ENCODE peak calls at places on chromosomes 3 and 15, in seven cellular contexts. One of them, this sample, is unnamed.

GRCh38 chr3:150875548-150875947 is 29.7 kb downstream of the MINDY4B start:
- DNase-seq in GM23338: no peak
- DNase-seq in GM23248: peak; percentile 18
- DNase-seq in astrocyte: no peak
- DNase-seq in neuronal stem cell: no peak
- DNase-seq in neural progenitor cell: no peak
- DNase-seq in fibroblast of lung: peak; percentile 6
- DNase-seq in this sample: no peak

GRCh38 chr15:79978694-79979519 is 7.9 kb upstream of the BCL2A1 start:
- DNase-seq in GM23338: no peak
- DNase-seq in GM23248: peak; percentile 93
- DNase-seq in astrocyte: peak; percentile 57
- DNase-seq in neuronal stem cell: no peak
- DNase-seq in neural progenitor cell: no peak
- DNase-seq in fibroblast of lung: peak; percentile 60
- DNase-seq in this sample: peak; percentile 29

GRCh38 chr3:129658156-129658843 is 51.8 kb upstream of the PLXND1 start:
- DNase-seq in GM23338: no peak
- DNase-seq in GM23248: no peak
- DNase-seq in astrocyte: no peak
- DNase-seq in neuronal stem cell: no peak
- DNase-seq in neural progenitor cell: no peak
- DNase-seq in fibroblast of lung: no peak
- DNase-seq in this sample: no peak

GRCh38 chr3:48459773-48460516 is 13.4 kb downstream of the ATRIP start:
- DNase-seq in GM23338: no peak
- DNase-seq in GM23248: no peak
- DNase-seq in astrocyte: no peak
- DNase-seq in neuronal stem cell: no peak
- DNase-seq in neural progenitor cell: no peak
- DNase-seq in fibroblast of lung: no peak
- DNase-seq in this sample: no peak

GRCh38 chr15:92653836-92654524 is 1.6 kb downstream of the FAM174B start:
- DNase-seq in GM23338: no peak
- DNase-seq in GM23248: no peak
- DNase-seq in astrocyte: no peak
- DNase-seq in neuronal stem cell: no peak
- DNase-seq in neural progenitor cell: peak; percentile 49
- DNase-seq in fibroblast of lung: peak; percentile 6
- DNase-seq in this sample: peak; percentile 12

GRCh38 chr3:4830586-4830914 is 148.7 kb upstream of the BHLHE40 start:
- DNase-seq in GM23338: no peak
- DNase-seq in GM23248: no peak
- DNase-seq in astrocyte: no peak
- DNase-seq in neuronal stem cell: no peak
- DNase-seq in neural progenitor cell: no peak
- DNase-seq in fibroblast of lung: no peak
- DNase-seq in this sample: no peak

GRCh38 chr3:14403636-14404395 is 1.4 kb downstream of the SLC6A6 start:
- DNase-seq in GM23338: no peak
- DNase-seq in GM23248: peak; percentile 46
- DNase-seq in astrocyte: no peak
- DNase-seq in neuronal stem cell: no peak
- DNase-seq in neural progenitor cell: peak; percentile 36
- DNase-seq in fibroblast of lung: no peak
- DNase-seq in this sample: peak; percentile 52

GRCh38 chr3:42712716-42713372 is 10.2 kb upstream of the HHATL start:
- DNase-seq in GM23338: no peak
- DNase-seq in GM23248: no peak
- DNase-seq in astrocyte: no peak
- DNase-seq in neuronal stem cell: no peak
- DNase-seq in neural progenitor cell: no peak
- DNase-seq in fibroblast of lung: no peak
- DNase-seq in this sample: no peak

GRCh38 chr15:83436513-83437158 is 10.5 kb upstream of the SH3GL3 start:
- DNase-seq in GM23338: peak; percentile 81
- DNase-seq in GM23248: peak; percentile 76
- DNase-seq in astrocyte: peak; percentile 35
- DNase-seq in neuronal stem cell: peak; percentile 37
- DNase-seq in neural progenitor cell: peak; percentile 72
- DNase-seq in fibroblast of lung: peak; percentile 58
- DNase-seq in this sample: peak; percentile 51

GRCh38 chr15:71153823-71154524 is 38.7 kb downstream of the THSD4 start:
- DNase-seq in GM23338: no peak
- DNase-seq in GM23248: peak; percentile 48
- DNase-seq in astrocyte: no peak
- DNase-seq in neuronal stem cell: no peak
- DNase-seq in neural progenitor cell: peak; percentile 46
- DNase-seq in fibroblast of lung: no peak
- DNase-seq in this sample: no peak

GRCh38 chr15:32844118-32844711 is 126.4 kb downstream of the GREM1 start:
- DNase-seq in GM23338: peak; percentile 60
- DNase-seq in GM23248: peak; percentile 63
- DNase-seq in astrocyte: no peak
- DNase-seq in neuronal stem cell: no peak
- DNase-seq in neural progenitor cell: peak; percentile 27
- DNase-seq in fibroblast of lung: peak; percentile 35
- DNase-seq in this sample: peak; percentile 55

GRCh38 chr15:52382647-52383046 is 87.0 kb upstream of the MYO5C start:
- DNase-seq in GM23338: no peak
- DNase-seq in GM23248: no peak
- DNase-seq in astrocyte: no peak
- DNase-seq in neuronal stem cell: no peak
- DNase-seq in neural progenitor cell: no peak
- DNase-seq in fibroblast of lung: no peak
- DNase-seq in this sample: no peak

GRCh38 chr3:51538459-51539290 is at the start of gene RAD54L2:
- DNase-seq in GM23338: peak; percentile 89
- DNase-seq in GM23248: peak; percentile 93
- DNase-seq in astrocyte: peak; percentile 69
- DNase-seq in neuronal stem cell: peak; percentile 83
- DNase-seq in neural progenitor cell: peak; percentile 94
- DNase-seq in fibroblast of lung: peak; percentile 81
- DNase-seq in this sample: peak; percentile 83

GRCh38 chr3:69282191-69282590 is 103.7 kb downstream of the FRMD4B start:
- DNase-seq in GM23338: no peak
- DNase-seq in GM23248: no peak
- DNase-seq in astrocyte: no peak
- DNase-seq in neuronal stem cell: no peak
- DNase-seq in neural progenitor cell: no peak
- DNase-seq in fibroblast of lung: peak; percentile 36
- DNase-seq in this sample: no peak

GRCh38 chr15:46848704-46849103 is 868.6 kb upstream of the SEMA6D start:
- DNase-seq in GM23338: no peak
- DNase-seq in GM23248: peak; percentile 40
- DNase-seq in astrocyte: peak; percentile 46
- DNase-seq in neuronal stem cell: no peak
- DNase-seq in neural progenitor cell: no peak
- DNase-seq in fibroblast of lung: peak; percentile 65
- DNase-seq in this sample: peak; percentile 83

GRCh38 chr3:59772416-59773408 is 722.9 kb upstream of the CFAP20DC start:
- DNase-seq in GM23338: no peak
- DNase-seq in GM23248: no peak
- DNase-seq in astrocyte: no peak
- DNase-seq in neuronal stem cell: no peak
- DNase-seq in neural progenitor cell: no peak
- DNase-seq in fibroblast of lung: no peak
- DNase-seq in this sample: no peak

GRCh38 chr15:96115642-96116041 is 214.9 kb upstream of the NR2F2 start:
- DNase-seq in GM23338: no peak
- DNase-seq in GM23248: peak; percentile 63
- DNase-seq in astrocyte: peak; percentile 87
- DNase-seq in neuronal stem cell: no peak
- DNase-seq in neural progenitor cell: no peak
- DNase-seq in fibroblast of lung: peak; percentile 89
- DNase-seq in this sample: peak; percentile 67

GRCh38 chr15:58438956-58439355 is 7.2 kb downstream of the LIPC start:
- DNase-seq in GM23338: peak; percentile 69
- DNase-seq in GM23248: peak; percentile 77
- DNase-seq in astrocyte: peak; percentile 37
- DNase-seq in neuronal stem cell: peak; percentile 12
- DNase-seq in neural progenitor cell: peak; percentile 60
- DNase-seq in fibroblast of lung: peak; percentile 58
- DNase-seq in this sample: peak; percentile 58

GRCh38 chr3:133463441-133463860 is 63.6 kb downstream of the BFSP2 start:
- DNase-seq in GM23338: no peak
- DNase-seq in GM23248: no peak
- DNase-seq in astrocyte: no peak
- DNase-seq in neuronal stem cell: no peak
- DNase-seq in neural progenitor cell: no peak
- DNase-seq in fibroblast of lung: no peak
- DNase-seq in this sample: no peak

GRCh38 chr3:172303941-172304558 is 144.2 kb downstream of the GHSR start:
- DNase-seq in GM23338: peak; percentile 45
- DNase-seq in GM23248: no peak
- DNase-seq in astrocyte: no peak
- DNase-seq in neuronal stem cell: no peak
- DNase-seq in neural progenitor cell: no peak
- DNase-seq in fibroblast of lung: no peak
- DNase-seq in this sample: no peak

GRCh38 chr15:98286831-98287230 is 326.3 kb downstream of the ARRDC4 start:
- DNase-seq in GM23338: no peak
- DNase-seq in GM23248: peak; percentile 7
- DNase-seq in astrocyte: no peak
- DNase-seq in neuronal stem cell: no peak
- DNase-seq in neural progenitor cell: no peak
- DNase-seq in fibroblast of lung: no peak
- DNase-seq in this sample: no peak

GRCh38 chr15:63030101-63030528 is 12.4 kb upstream of the TPM1 start:
- DNase-seq in GM23338: no peak
- DNase-seq in GM23248: peak; percentile 80
- DNase-seq in astrocyte: peak; percentile 48
- DNase-seq in neuronal stem cell: no peak
- DNase-seq in neural progenitor cell: no peak
- DNase-seq in fibroblast of lung: peak; percentile 62
- DNase-seq in this sample: peak; percentile 26

GRCh38 chr15:62770752-62771151 is 271.8 kb upstream of the TPM1 start:
- DNase-seq in GM23338: no peak
- DNase-seq in GM23248: peak; percentile 97
- DNase-seq in astrocyte: peak; percentile 96
- DNase-seq in neuronal stem cell: no peak
- DNase-seq in neural progenitor cell: no peak
- DNase-seq in fibroblast of lung: peak; percentile 97
- DNase-seq in this sample: peak; percentile 88

GRCh38 chr3:120244834-120245225 is 40.2 kb downstream of the GPR156 start:
- DNase-seq in GM23338: no peak
- DNase-seq in GM23248: no peak
- DNase-seq in astrocyte: no peak
- DNase-seq in neuronal stem cell: peak; percentile 35
- DNase-seq in neural progenitor cell: peak; percentile 48
- DNase-seq in fibroblast of lung: no peak
- DNase-seq in this sample: peak; percentile 7

DNA sequence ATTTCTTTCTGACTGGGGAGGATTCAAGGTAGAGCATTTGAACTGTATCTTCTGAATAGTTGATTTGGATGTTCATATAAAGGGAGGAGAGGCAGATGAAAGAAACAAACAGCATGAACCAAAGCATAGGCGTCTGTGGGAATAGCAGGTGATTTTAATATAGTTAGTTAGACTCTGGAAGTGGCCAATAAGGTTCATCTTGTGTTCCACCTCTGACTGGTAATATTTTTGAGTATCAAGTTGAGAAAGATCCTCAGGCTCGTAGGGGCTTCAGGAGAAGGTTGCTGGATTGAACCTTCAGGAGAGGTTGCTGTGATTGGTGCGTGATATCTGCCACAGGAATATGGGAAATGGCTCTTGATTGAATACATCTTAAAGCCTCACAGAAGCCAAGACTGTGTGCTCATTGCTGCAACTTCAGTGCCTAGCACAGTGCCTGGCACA is 12.7 kb downstream of the NFKBIZ start:
- DNase-seq in GM23338: no peak
- DNase-seq in GM23248: no peak
- DNase-seq in astrocyte: no peak
- DNase-seq in neuronal stem cell: no peak
- DNase-seq in neural progenitor cell: no peak
- DNase-seq in fibroblast of lung: no peak
- DNase-seq in this sample: peak; percentile 66
- H3K36me3 ChIP-seq in GM23338: peaks cover 27% of the 10 kb centered on the region
- H3K36me3 ChIP-seq in GM23248: peaks cover 53% of the 10 kb centered on the region
- H3K36me3 ChIP-seq in astrocyte: peaks cover 45% of the 10 kb centered on the region
- H3K36me3 ChIP-seq in neuronal stem cell: peaks cover 44% of the 10 kb centered on the region
- H3K36me3 ChIP-seq in neural progenitor cell: peaks cover 11% of the 10 kb centered on the region
- H3K36me3 ChIP-seq in fibroblast of lung: peaks cover 6% of the 10 kb centered on the region
- H3K36me3 ChIP-seq in this sample: peaks cover 8% of the 10 kb centered on the region

GRCh38 chr3:106339551-106339950 is 470.7 kb upstream of the CBLB start:
- DNase-seq in GM23338: no peak
- DNase-seq in GM23248: peak; percentile 26
- DNase-seq in astrocyte: peak; percentile 53
- DNase-seq in neuronal stem cell: no peak
- DNase-seq in neural progenitor cell: no peak
- DNase-seq in fibroblast of lung: peak; percentile 60
- DNase-seq in this sample: no peak
- H2AFZ ChIP-seq in GM23338: no peak overlapping the region
- H2AFZ ChIP-seq in GM23248: no peak overlapping the region
- H2AFZ ChIP-seq in astrocyte: no peak overlapping the region
- H2AFZ ChIP-seq in neuronal stem cell: no peak overlapping the region
- H2AFZ ChIP-seq in neural progenitor cell: no peak overlapping the region
- H2AFZ ChIP-seq in fibroblast of lung: no peak overlapping the region
- H2AFZ ChIP-seq in this sample: no peak overlapping the region

GRCh38 chr3:141280690-141281089 is 49.1 kb downstream of the PXYLP1 start:
- DNase-seq in GM23338: no peak
- DNase-seq in GM23248: peak; percentile 58
- DNase-seq in astrocyte: no peak
- DNase-seq in neuronal stem cell: no peak
- DNase-seq in neural progenitor cell: no peak
- DNase-seq in fibroblast of lung: no peak
- DNase-seq in this sample: no peak

GRCh38 chr3:141279074-141279945 is 47.7 kb downstream of the PXYLP1 start:
- DNase-seq in GM23338: peak; percentile 60
- DNase-seq in GM23248: peak; percentile 40
- DNase-seq in astrocyte: peak; percentile 17
- DNase-seq in neuronal stem cell: no peak
- DNase-seq in neural progenitor cell: peak; percentile 24
- DNase-seq in fibroblast of lung: peak; percentile 31
- DNase-seq in this sample: peak; percentile 27

GRCh38 chr3:141277451-141277850 is 45.8 kb downstream of the PXYLP1 start:
- DNase-seq in GM23338: no peak
- DNase-seq in GM23248: no peak
- DNase-seq in astrocyte: no peak
- DNase-seq in neuronal stem cell: no peak
- DNase-seq in neural progenitor cell: no peak
- DNase-seq in fibroblast of lung: no peak
- DNase-seq in this sample: no peak

GRCh38 chr3:141278196-141279073 is 46.8 kb downstream of the PXYLP1 start:
- DNase-seq in GM23338: no peak
- DNase-seq in GM23248: peak; percentile 45
- DNase-seq in astrocyte: no peak
- DNase-seq in neuronal stem cell: no peak
- DNase-seq in neural progenitor cell: no peak
- DNase-seq in fibroblast of lung: no peak
- DNase-seq in this sample: no peak

GRCh38 chr3:141280086-141280485 is 48.5 kb downstream of the PXYLP1 start:
- DNase-seq in GM23338: no peak
- DNase-seq in GM23248: peak; percentile 92
- DNase-seq in astrocyte: peak; percentile 78
- DNase-seq in neuronal stem cell: no peak
- DNase-seq in neural progenitor cell: no peak
- DNase-seq in fibroblast of lung: peak; percentile 88
- DNase-seq in this sample: peak; percentile 55
- H3K36me3 ChIP-seq in GM23338: no peaks in the 10 kb centered on the region
- H3K36me3 ChIP-seq in GM23248: no peaks in the 10 kb centered on the region
- H3K36me3 ChIP-seq in astrocyte: no peaks in the 10 kb centered on the region
- H3K36me3 ChIP-seq in neuronal stem cell: peaks cover 74% of the 10 kb centered on the region
- H3K36me3 ChIP-seq in neural progenitor cell: no peaks in the 10 kb centered on the region
- H3K36me3 ChIP-seq in fibroblast of lung: no peaks in the 10 kb centered on the region
- H3K36me3 ChIP-seq in this sample: peaks cover 11% of the 10 kb centered on the region

GRCh38 chr15:45128971-45129639 is 574 bp downstream of the DUOXA1 start:
- DNase-seq in GM23338: peak; percentile 39
- DNase-seq in GM23248: peak; percentile 21
- DNase-seq in astrocyte: no peak
- DNase-seq in neuronal stem cell: no peak
- DNase-seq in neural progenitor cell: peak; percentile 27
- DNase-seq in fibroblast of lung: no peak
- DNase-seq in this sample: no peak
- H2AFZ ChIP-seq in GM23338: peak overlapping the region; percentile 95
- H2AFZ ChIP-seq in GM23248: peak overlapping the region; percentile 68
- H2AFZ ChIP-seq in astrocyte: no peak overlapping the region
- H2AFZ ChIP-seq in neuronal stem cell: peak overlapping the region; percentile 78
- H2AFZ ChIP-seq in neural progenitor cell: peak overlapping the region; percentile 30
- H2AFZ ChIP-seq in fibroblast of lung: no peak overlapping the region
- H2AFZ ChIP-seq in this sample: peak overlapping the region; percentile 65